ENCODE peak calls at places on chromosome 14, in four cellular contexts. Z, W, J and H are unnamed samples.

GRCh38 chr14:61526405-61527312 is 168.7 kb upstream of the HIF1A start:
- DNase-seq in Z (no peak), W (peak), J (no peak), H (no peak)

GRCh38 chr14:50957296-50957695 is 13.0 kb upstream of the PYGL start:
- DNase-seq in Z (no peak), W (no peak), J (no peak), H (peak)

GRCh38 chr14:48546996-48547395 is 871.6 kb upstream of the MDGA2 start:
- DNase-seq in Z (no peak), W (no peak), J (no peak), H (no peak)

GRCh38 chr14:59282366-59282765 is 93.9 kb downstream of the DAAM1 start:
- DNase-seq in Z (no peak), W (no peak), J (no peak), H (no peak)

GRCh38 chr14:27242874-27243273 is 645.0 kb upstream of the NOVA1 start:
- DNase-seq in Z (no peak), W (no peak), J (no peak), H (peak)

GRCh38 chr14:51094282-51094821 is 553 bp downstream of the TRIM9 start:
- DNase-seq in Z (no peak), W (no peak), J (no peak), H (peak)

GRCh38 chr14:91899213-91899612 is 31.9 kb upstream of the TC2N start:
- DNase-seq in Z (no peak), W (no peak), J (no peak), H (no peak)

GRCh38 chr14:76208340-76208739 is 56.6 kb downstream of the GPATCH2L start:
- DNase-seq in Z (no peak), W (no peak), J (no peak), H (no peak)

GRCh38 chr14:56208520-56208919 is 90.3 kb downstream of the PELI2 start:
- DNase-seq in Z (no peak), W (no peak), J (no peak), H (no peak)

GRCh38 chr14:73729556-73730265 is 15.5 kb upstream of the PNMA1 start:
- DNase-seq in Z (no peak), W (no peak), J (no peak), H (no peak)

GRCh38 chr14:87097021-87097420 is 896.0 kb downstream of the GALC start:
- DNase-seq in Z (no peak), W (no peak), J (no peak), H (no peak)

GRCh38 chr14:79404874-79405273 is 806.4 kb downstream of the DIO2 start:
- DNase-seq in Z (no peak), W (no peak), J (no peak), H (peak)

GRCh38 chr14:54291491-54292191 is 105.2 kb upstream of the CDKN3 start:
- DNase-seq in Z (no peak), W (peak), J (no peak), H (no peak)

GRCh38 chr14:39229222-39229543 is 4.5 kb upstream of the MIA2 start:
- DNase-seq in Z (no peak), W (no peak), J (no peak), H (no peak)

GRCh38 chr14:71415404-71415690 is 508.1 kb downstream of the PCNX1 start:
- DNase-seq in Z (no peak), W (no peak), J (no peak), H (no peak)

GRCh38 chr14:93971635-93972027 is 4.7 kb downstream of the ASB2 start:
- DNase-seq in Z (no peak), W (no peak), J (no peak), H (no peak)
- TF ChIP-seq FOXM1 in Z (no peak), W (no peak), J (no peak), H (no peak)

GRCh38 chr14:33968722-33969121 is 17.8 kb upstream of the EGLN3 start:
- DNase-seq in Z (no peak), W (no peak), J (no peak), H (no peak)
- TF ChIP-seq TARDBP in Z (no peak), W (no peak), J (no peak), H (no peak)

DNA sequence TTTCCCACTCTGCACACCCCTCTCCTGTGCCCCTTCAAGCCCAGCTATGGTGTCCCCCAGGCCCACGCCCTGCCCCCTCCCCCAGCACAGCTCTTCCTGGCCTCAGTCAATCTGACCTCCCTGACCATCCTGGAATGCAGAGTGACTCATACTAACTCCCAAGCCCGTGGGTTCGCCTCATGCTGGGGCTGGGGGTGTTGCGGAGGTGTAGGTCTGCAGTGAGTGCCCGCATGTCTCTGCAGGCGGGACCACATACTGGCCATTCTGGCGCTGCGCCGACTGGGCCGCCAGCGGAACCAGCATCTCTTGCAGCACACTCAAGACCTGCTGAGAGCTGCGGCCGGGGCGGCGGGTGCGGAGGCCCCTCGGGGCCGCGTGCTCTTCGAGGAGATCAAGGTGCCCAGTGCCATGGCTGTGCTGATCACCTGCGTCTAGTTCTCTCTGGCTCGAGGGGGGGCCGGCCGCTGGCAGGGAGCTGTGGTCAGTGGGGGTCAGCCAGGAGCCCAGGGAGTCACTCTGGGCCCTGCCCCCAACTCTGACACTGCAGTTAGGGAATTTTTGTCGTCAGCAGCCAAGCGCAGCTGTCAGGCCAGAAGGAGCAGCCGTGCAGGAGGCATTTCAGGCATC is 13.4 kb upstream of the TNFAIP2 start:
- DNase-seq in Z (peak), W (peak), J (no peak), H (no peak)
- TF ChIP-seq FOXK2 in Z (no peak), W (no peak), J (no peak), H (no peak)

GRCh38 chr14:90408713-90409112 is 11.9 kb downstream of the CALM1 start:
- DNase-seq in Z (no peak), W (no peak), J (no peak), H (no peak)
- TF ChIP-seq FOXM1 in Z (no peak), W (no peak), J (no peak), H (no peak)

DNA sequence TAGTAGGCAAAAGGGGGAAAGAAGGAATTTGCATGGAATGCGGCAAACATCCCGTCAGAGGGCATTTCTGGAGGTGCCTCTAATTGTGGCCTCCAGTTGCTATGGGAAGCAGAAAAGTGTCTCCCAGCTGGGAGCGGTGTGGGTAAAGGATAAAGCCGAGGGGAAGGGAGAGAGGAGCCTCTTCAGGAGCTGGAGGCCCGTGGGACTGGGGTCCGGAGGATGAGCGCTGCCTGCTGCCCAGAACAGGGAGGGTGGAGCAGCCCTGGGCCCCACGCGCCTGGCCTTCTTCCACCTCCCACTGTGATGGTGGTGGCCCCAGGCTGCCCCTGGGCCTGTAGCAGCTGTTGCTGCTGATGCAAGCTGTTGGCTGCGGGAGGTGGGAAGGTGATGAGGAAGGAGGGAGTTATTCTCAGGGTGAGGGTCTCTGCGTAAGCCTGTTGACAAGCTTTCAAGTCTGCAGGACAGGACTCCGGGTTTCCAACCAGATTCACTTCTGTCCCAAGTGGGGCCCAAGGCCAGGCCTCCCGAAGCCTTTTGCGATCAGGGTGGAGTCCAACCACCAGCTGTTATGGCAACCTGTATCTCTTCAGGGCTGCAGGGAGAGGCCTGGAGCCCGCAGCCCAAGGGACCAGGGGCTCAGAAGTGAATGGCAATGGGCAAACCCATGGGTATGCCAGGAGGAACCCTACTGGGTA is 19.1 kb upstream of the PGF start:
- DNase-seq in Z (no peak), W (no peak), J (no peak), H (no peak)
- TF ChIP-seq TARDBP in Z (no peak), W (no peak), J (no peak), H (no peak)

GRCh38 chr14:23379331-23380196 is 2.7 kb downstream of the CMTM5 start:
- DNase-seq in Z (peak), W (peak), J (peak), H (peak)
- TF ChIP-seq FOXK2 in Z (no peak), W (no peak), J (no peak), H (no peak)

DNA sequence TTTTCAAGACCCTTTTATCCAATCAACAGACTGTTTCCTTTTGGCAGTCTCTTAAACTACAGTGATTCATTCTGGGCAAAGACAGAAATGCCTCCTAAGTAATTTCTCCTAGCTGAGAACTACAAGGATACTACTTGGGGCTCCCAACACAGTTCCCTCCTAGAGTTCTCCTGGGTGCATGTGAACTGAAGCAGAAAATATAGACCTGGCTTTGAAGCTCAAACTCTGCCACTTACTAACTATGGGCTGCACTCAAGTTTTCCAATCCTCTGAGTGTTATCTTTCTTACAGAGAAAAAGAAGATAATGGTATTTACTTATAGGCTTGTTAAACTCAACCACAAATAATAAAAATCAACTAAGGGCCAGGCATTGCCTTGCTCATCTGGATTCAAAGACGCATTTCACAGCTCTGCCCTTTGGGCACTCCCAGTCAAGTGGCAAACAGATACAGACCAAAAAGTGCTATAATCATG is 97.6 kb downstream of the EFCAB11 start:
- DNase-seq in Z (no peak), W (no peak), J (no peak), H (no peak)
- TF ChIP-seq FOXM1 in Z (no peak), W (no peak), J (no peak), H (no peak)

DNA sequence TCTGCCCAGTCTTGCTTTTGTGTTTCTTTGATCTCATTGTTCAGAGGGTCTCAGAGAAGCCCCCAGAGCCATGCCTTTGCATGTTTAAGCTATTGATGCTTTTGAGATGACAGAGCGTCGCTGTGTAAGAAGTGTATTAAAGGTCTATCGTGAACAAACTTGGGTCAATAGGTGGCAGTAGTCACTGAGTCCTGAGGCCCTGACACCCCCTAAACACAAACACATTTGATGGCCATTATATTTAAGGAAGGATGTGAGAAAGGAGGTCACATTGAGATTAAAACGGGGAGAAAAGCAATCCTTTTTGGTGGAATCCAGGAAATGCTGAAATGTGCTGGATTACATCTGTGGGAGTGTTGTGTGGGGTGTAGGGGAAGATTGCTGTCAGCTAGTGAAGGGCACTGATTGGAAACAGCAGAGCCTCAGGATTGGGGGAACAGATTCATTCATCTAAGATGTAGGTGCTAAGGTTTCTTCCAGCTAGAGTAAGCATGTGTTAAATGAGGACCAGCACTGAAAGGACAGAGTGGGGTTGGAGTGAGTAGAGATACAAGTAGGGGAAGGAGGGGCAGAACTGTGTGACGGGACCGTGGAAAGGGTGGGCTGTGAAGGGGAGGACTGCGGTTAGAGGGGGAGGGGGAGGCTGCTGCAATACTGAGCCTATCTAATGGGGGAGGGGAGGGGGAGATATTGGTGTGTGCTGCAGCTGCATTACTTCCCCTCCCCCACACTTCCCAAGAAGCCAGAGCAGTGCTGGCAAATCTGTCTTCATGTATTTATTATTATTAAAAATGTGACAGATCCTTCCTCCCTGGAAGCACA is 12.7 kb downstream of the NGDN start:
- DNase-seq in Z (no peak), W (no peak), J (no peak), H (no peak)
- TF ChIP-seq TARDBP in Z (no peak), W (no peak), J (no peak), H (no peak)

DNA sequence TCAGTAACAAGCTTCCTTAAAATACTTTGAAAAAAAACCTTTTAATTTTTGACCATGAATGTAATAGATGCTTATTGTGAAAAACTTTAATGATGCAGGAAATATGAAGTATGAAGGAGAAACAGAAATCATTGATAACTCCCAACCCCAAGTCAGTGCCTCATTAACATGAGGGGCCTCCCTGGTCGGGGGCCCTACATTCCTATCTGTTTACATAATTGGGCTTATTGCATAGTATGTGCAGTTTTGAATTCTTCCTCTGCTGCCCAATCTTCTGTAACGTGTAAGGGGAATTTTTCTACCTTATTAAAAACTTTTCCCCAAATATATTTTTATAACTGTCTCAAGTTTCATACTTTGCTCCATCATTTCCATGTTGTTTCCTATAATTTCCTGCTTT is 63.0 kb downstream of the SLC25A47 start:
- DNase-seq in Z (no peak), W (no peak), J (no peak), H (no peak)
- TF ChIP-seq FOXK2 in Z (no peak), W (no peak), J (no peak), H (no peak)

GRCh38 chr14:67837011-67837624 is 17.5 kb downstream of the RAD51B start:
- DNase-seq in Z (peak), W (peak), J (peak), H (peak)
- TF ChIP-seq FOXM1 in Z (no peak), W (no peak), J (no peak), H (no peak)